ENCODE peak calls at places on chromosomes 16 and 17, in ten cellular contexts. I is RKO; A is DMS79 treated with DMSO at 0.1 percent for 48 hours; H is body of pancreas; V is Peyer's patch; E is endothelial cell; J is posterior cingulate gyrus; Z is NCI-H460; R is stimulated activated naive CD8-positive, alpha-beta T cell treated with anti-CD3 and anti-CD28 coated beads, Interleukin-15, amount 100 ng/mL, for 72 hours; C is activated naive CD4-positive, alpha-beta T cell. Q is an unnamed sample.

GRCh38 chr17:70713694-70714093 is 544.4 kb downstream of the KCNJ2 start:
- DNase-seq in I (no peak), A (no peak), H (no peak), V (no peak), E (no peak), J (no peak), Z (no peak), R (no peak), C (no peak), Q (no peak)

GRCh38 chr16:68386628-68387027 is 61.7 kb downstream of the SMPD3 start:
- DNase-seq in I (no peak), A (no peak), H (no peak), V (peak), E (no peak), J (no peak), Z (no peak), R (no peak), C (no peak), Q (peak)

GRCh38 chr17:17781591-17782424 is 55.0 kb downstream of the SREBF1 start:
- DNase-seq in I (no peak), A (peak), H (peak), V (peak), E (peak), J (peak), Z (no peak), R (peak), C (no peak), Q (no peak)

GRCh38 chr17:15263680-15264079 is 1.4 kb downstream of the PMP22 start:
- DNase-seq in I (no peak), A (no peak), H (no peak), V (no peak), E (no peak), J (no peak), Z (no peak), R (no peak), C (no peak), Q (no peak)

GRCh38 chr16:84339316-84339715 is 29.0 kb upstream of the ATP2C2 start:
- DNase-seq in I (no peak), A (no peak), H (no peak), V (no peak), E (no peak), J (no peak), Z (no peak), R (no peak), C (no peak), Q (no peak)

GRCh38 chr17:7296189-7296861 is 1.9 kb upstream of the YBX2 start:
- DNase-seq in I (peak), A (peak), H (peak), V (peak), E (peak), J (peak), Z (peak), R (peak), C (peak), Q (peak)

GRCh38 chr16:85570213-85570734 is 42.8 kb upstream of the GSE1 start:
- DNase-seq in I (no peak), A (peak), H (no peak), V (no peak), E (no peak), J (no peak), Z (no peak), R (peak), C (no peak), Q (no peak)

GRCh38 chr16:84819644-84820304 is at the start of gene CRISPLD2:
- DNase-seq in I (peak), A (peak), H (peak), V (peak), E (peak), J (peak), Z (peak), R (peak), C (peak), Q (peak)

GRCh38 chr16:3787924-3788661 is 70.8 kb upstream of the TRAP1 start:
- DNase-seq in I (no peak), A (no peak), H (no peak), V (no peak), E (no peak), J (no peak), Z (no peak), R (no peak), C (no peak), Q (no peak)

GRCh38 chr16:84091460-84091859 is 25.3 kb downstream of the MBTPS1 start:
- DNase-seq in I (no peak), A (no peak), H (no peak), V (no peak), E (no peak), J (no peak), Z (no peak), R (no peak), C (no peak), Q (no peak)